ENCODE peak calls at places on chromosome 14, in six cellular contexts. X is heart left ventricle, R is dorsolateral prefrontal cortex, N is OCI-LY7, Q is foreskin keratinocyte, O is HFF-Myc. M is an unnamed sample.

GRCh38 chr14:51394804-51395203 is 154.8 kb downstream of the TMX1 start:
- DNase-seq in R (no peak), O (no peak), Q (no peak), N (no peak), X (no peak), M (no peak)

GRCh38 chr14:88791629-88792571 is 853 bp downstream of the EML5 start:
- DNase-seq in X (peak), Q (no peak), N (peak), R (no peak), O (no peak), M (peak)

GRCh38 chr14:20494935-20495766 is 10.2 kb upstream of the RNASE10 start:
- DNase-seq in X (no peak), N (no peak), O (no peak), R (no peak), Q (peak), M (no peak)

GRCh38 chr14:68374682-68375081 is 418.2 kb downstream of the ZFP36L1 start:
- DNase-seq in Q (no peak), O (no peak), R (no peak), N (no peak), X (no peak), M (no peak)

GRCh38 chr14:88023658-88024187 is 18.8 kb downstream of the GPR65 start:
- DNase-seq in Q (no peak), R (no peak), X (no peak), N (no peak), O (no peak), M (no peak)

GRCh38 chr14:79186523-79186922 is 1016.4 kb downstream of the NRXN3 start:
- DNase-seq in R (no peak), N (no peak), X (no peak), O (no peak), Q (no peak), M (no peak)

GRCh38 chr14:80350707-80351106 is 139.4 kb upstream of the DIO2 start:
- DNase-seq in R (no peak), N (no peak), O (no peak), Q (no peak), X (no peak), M (no peak)

GRCh38 chr14:104441275-104442106 is 138.1 kb upstream of the C14orf180 start:
- DNase-seq in N (no peak), Q (no peak), R (no peak), O (no peak), X (no peak), M (no peak)

GRCh38 chr14:100608586-100609330 is 21.5 kb upstream of the BEGAIN start:
- DNase-seq in N (no peak), R (no peak), O (no peak), Q (no peak), X (peak), M (no peak)

GRCh38 chr14:55071051-55071450 is 19.6 kb downstream of the MAPK1IP1L start:
- DNase-seq in R (no peak), X (no peak), O (no peak), N (no peak), Q (no peak), M (no peak)

GRCh38 chr14:75523771-75524171 is 1.5 kb downstream of the BATF start:
- DNase-seq in X (no peak), R (no peak), Q (no peak), N (no peak), O (no peak), M (no peak)

GRCh38 chr14:91352101-91352500 is 65.5 kb downstream of the CCDC88C start:
- DNase-seq in Q (no peak), N (peak), O (no peak), X (peak), R (no peak), M (no peak)

GRCh38 chr14:51094282-51094821 is 553 bp downstream of the TRIM9 start:
- DNase-seq in X (no peak), N (no peak), R (no peak), O (no peak), Q (no peak), M (peak)

GRCh38 chr14:99522457-99522891 is 41.3 kb downstream of the CCNK start:
- DNase-seq in X (peak), R (no peak), Q (no peak), O (peak), N (no peak), M (no peak)

DNA sequence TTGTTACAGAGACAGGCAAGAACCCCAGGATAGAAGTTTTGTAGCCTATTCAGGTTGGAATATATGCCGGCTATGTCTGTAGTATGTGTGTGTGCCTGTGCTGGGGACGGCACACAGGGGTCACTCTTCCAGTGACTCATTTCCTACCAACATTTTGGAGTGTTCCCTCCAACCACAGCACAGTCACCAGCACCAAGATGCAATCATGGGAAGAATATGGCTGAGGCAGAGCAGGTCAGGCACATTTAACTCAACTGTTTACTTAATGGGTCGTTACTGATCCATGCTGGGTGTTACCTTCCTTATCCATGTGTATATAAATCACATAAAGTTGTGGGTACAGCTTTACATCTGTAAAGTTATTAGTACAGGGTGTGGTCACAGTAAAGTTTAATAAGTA is 178.3 kb downstream of the PRKD1 start:
- DNase-seq in Q (no peak), N (no peak), R (no peak), O (peak), X (no peak), M (no peak)
- TF ChIP-seq CTCF in Q (no peak), N (no peak), R (no peak), O (no peak), X (no peak), M (no peak)

DNA sequence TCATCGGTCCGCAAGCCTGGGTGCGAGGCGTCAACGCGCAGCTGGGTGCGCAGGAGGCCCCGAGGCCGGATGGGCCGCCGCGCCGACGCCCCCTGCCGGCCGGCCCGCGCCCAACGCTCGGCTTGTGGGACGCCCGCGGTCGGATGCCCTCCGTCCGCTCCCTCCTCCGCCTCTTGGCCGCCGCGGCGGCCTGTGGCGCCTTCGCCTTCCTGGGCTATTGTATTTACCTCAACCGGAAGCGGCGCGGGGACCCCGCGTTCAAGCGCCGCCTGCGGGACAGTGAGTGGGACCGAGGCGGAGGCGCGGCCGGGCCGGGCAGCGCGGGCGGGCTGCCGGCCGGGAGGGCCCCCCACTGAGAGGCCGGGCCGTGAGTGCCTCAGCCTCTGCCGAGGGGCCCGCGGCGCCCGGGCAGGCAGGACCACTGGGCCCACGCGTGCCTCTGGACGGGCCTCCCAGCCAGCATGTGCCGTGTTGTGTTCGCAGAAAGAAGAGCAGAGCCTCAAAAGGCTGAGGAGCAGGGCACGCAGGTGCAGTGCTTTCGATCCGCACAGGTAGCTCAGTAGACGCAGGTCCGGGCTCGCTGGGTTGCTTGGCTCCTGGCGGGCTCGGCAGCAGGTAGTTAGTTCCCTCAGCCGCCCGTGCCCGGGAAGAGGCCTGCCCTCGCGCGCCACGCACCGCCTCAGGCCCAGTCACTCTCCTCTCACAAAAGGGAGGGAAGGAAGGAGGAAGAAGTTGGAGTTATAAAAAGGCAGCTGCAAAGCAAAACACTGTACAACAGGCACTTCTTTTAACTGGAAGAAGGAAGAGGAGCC is at the start of gene TOMM20L:
- DNase-seq in X (peak), R (no peak), N (peak), O (no peak), Q (peak), M (peak)
- TF ChIP-seq CTCF in X (peak), R (peak), N (peak), O (peak), Q (peak), M (peak)

DNA sequence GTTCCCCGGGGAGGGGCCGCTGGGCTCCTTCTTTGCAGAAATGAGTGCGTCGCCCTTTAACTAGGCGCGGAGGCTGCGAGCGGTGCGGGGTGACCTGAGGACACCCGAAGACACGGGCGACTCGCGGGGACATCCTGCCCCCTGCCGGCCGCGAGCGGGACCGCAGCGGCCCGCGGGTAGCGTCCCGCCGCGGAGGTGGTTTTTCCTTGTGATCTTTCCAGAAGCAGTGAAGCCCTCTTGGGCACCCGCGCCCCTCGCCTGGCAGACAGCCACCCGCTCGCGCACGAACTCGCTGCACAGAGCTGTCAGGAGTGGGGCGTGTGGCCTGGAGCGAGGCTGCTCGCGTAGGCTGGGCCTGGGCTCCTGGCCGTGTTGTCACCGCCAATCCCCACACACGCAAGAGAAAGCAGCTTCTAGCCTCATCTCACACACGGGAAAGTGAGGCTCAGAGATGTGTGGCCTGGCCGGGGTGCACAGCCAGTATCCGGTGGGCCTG is 67.2 kb downstream of the DIO3 start:
- DNase-seq in O (peak), R (peak), N (peak), Q (peak), X (peak), M (peak)
- TF ChIP-seq CTCF in O (peak), R (peak), N (peak), Q (peak), X (peak), M (peak)

GRCh38 chr14:92655372-92655771 is 93.1 kb downstream of the LGMN start:
- DNase-seq in O (no peak), R (no peak), N (no peak), Q (no peak), X (no peak), M (no peak)

GRCh38 chr14:92655802-92656201 is 92.6 kb downstream of the LGMN start:
- DNase-seq in O (no peak), X (no peak), Q (no peak), N (no peak), R (no peak), M (no peak)

GRCh38 chr14:92658160-92658559 is 90.3 kb downstream of the LGMN start:
- DNase-seq in X (no peak), Q (no peak), R (no peak), O (no peak), N (no peak), M (no peak)

GRCh38 chr14:92657457-92658142 is 90.8 kb downstream of the LGMN start:
- DNase-seq in R (no peak), X (peak), O (no peak), Q (no peak), N (no peak), M (no peak)

GRCh38 chr14:92656306-92656705 is 92.1 kb downstream of the LGMN start:
- DNase-seq in O (no peak), X (no peak), Q (no peak), N (no peak), R (no peak), M (no peak)
- TF ChIP-seq CTCF in O (peak), X (no peak), Q (peak), N (no peak), R (no peak), M (no peak)

GRCh38 chr14:96264850-96265249 is 8.8 kb downstream of the BDKRB1 start:
- DNase-seq in X (no peak), R (no peak), N (no peak), O (no peak), Q (no peak), M (no peak)
- TF ChIP-seq CTCF in X (no peak), R (peak), N (peak), O (peak), Q (peak), M (no peak)

DNA sequence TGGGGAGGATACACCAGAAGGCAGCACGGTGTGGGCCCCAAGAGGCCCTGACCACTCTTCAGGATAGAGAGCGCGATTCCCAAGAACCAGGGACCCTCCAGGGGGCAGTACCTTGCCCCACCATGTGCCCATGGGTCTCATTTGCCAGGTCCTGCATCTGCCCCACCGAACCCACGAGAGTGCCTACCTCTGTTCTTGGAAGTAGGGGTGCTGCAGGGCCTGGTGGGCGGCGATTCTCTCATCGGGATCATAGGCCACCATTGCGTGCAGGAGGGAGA is 72.7 kb downstream of the MOK start:
- DNase-seq in O (no peak), X (no peak), Q (no peak), N (no peak), R (no peak), M (no peak)
- TF ChIP-seq CTCF in O (no peak), X (no peak), Q (no peak), N (no peak), R (no peak), M (no peak)